ENCODE peak calls at places on chromosome 5, in seven cellular contexts. P is body of pancreas; Z is neural crest cell; S is ELF-1; D is non-pigmented ciliary epithelial cell; L is left colon; O is activated naive CD8-positive, alpha-beta T cell treated with anti-CD3 and anti-CD28 coated beads for 36 hours. F is an unnamed sample.

GRCh38 chr5:82560546-82560945 is 282.4 kb upstream of the RPS23 start:
- DNase-seq in O (no peak), L (no peak), Z (no peak), S (no peak), D (no peak), P (no peak), F (no peak)

GRCh38 chr5:73122875-73123810 is 2.8 kb downstream of the TMEM171 start:
- DNase-seq in O (no peak), Z (no peak), D (no peak), P (no peak), S (peak), L (no peak), F (peak)

GRCh38 chr5:152650413-152650812 is 245.3 kb upstream of the NMUR2 start:
- DNase-seq in O (no peak), D (no peak), P (no peak), Z (no peak), L (no peak), S (no peak), F (no peak)

GRCh38 chr5:174295736-174296481 is 250.4 kb downstream of the NSG2 start:
- DNase-seq in S (no peak), Z (no peak), O (no peak), L (no peak), D (no peak), P (no peak), F (no peak)

GRCh38 chr5:168096525-168096924 is 194.9 kb upstream of the WWC1 start:
- DNase-seq in S (no peak), D (no peak), Z (no peak), P (no peak), O (no peak), L (no peak), F (no peak)

GRCh38 chr5:87746891-87747366 is 334.2 kb upstream of the CCNH start:
- DNase-seq in Z (no peak), D (no peak), P (no peak), S (no peak), L (no peak), O (no peak), F (peak)

GRCh38 chr5:153480401-153480800 is 10.1 kb upstream of the GRIA1 start:
- DNase-seq in O (no peak), D (no peak), L (no peak), Z (no peak), S (no peak), P (no peak), F (peak)

GRCh38 chr5:151925396-151925750 is 722 bp upstream of the GLRA1 start:
- DNase-seq in L (no peak), O (no peak), D (no peak), P (no peak), S (no peak), Z (no peak), F (no peak)

GRCh38 chr5:139676951-139677367 is 28.8 kb downstream of the CXXC5 start:
- DNase-seq in Z (peak), O (no peak), L (no peak), P (peak), D (no peak), S (peak), F (no peak)

GRCh38 chr5:98517967-98518366 is 255.5 kb upstream of the RGMB start:
- DNase-seq in Z (no peak), S (no peak), O (no peak), P (no peak), L (no peak), D (no peak), F (no peak)

GRCh38 chr5:35853652-35854051 is 3.0 kb upstream of the IL7R start:
- DNase-seq in S (no peak), L (peak), Z (no peak), O (peak), D (no peak), P (no peak), F (no peak)

GRCh38 chr5:37776826-37777225 is 63.0 kb downstream of the GDNF start:
- DNase-seq in P (no peak), O (no peak), Z (no peak), L (no peak), S (no peak), D (no peak), F (peak)

GRCh38 chr5:8457187-8458037 is 588.5 kb downstream of the MTRR start:
- DNase-seq in O (peak), Z (no peak), P (peak), D (peak), S (no peak), L (peak), F (peak)

GRCh38 chr5:36899860-36900259 is 23.3 kb downstream of the NIPBL start:
- DNase-seq in Z (no peak), O (no peak), P (no peak), L (no peak), D (no peak), S (no peak), F (no peak)

GRCh38 chr5:151156732-151157402 is 712 bp downstream of the ANXA6 start:
- DNase-seq in S (peak), P (peak), L (peak), O (peak), D (no peak), Z (peak), F (no peak)

GRCh38 chr5:3019045-3019444 is 267.6 kb upstream of the IRX2 start:
- DNase-seq in S (no peak), P (no peak), Z (no peak), O (no peak), L (no peak), D (no peak), F (no peak)

GRCh38 chr5:97728920-97729319 is 545.9 kb upstream of the RIOK2 start:
- DNase-seq in D (no peak), S (no peak), Z (no peak), P (no peak), L (no peak), O (no peak), F (no peak)

GRCh38 chr5:55324815-55325418 is 17.1 kb downstream of the MTREX start:
- DNase-seq in L (no peak), Z (no peak), S (no peak), P (no peak), O (no peak), D (no peak), F (no peak)

GRCh38 chr5:77101298-77101697 is 14.2 kb upstream of the ZBED3 start:
- DNase-seq in Z (no peak), L (no peak), S (no peak), P (no peak), O (no peak), D (no peak), F (no peak)

GRCh38 chr5:116032094-116032517 is at the start of gene ARL14EPL:
- DNase-seq in P (peak), D (peak), O (peak), L (no peak), Z (no peak), S (no peak), F (peak)

GRCh38 chr5:117487556-117487955 is 912.9 kb upstream of the SEMA6A start:
- DNase-seq in O (no peak), S (no peak), P (no peak), D (no peak), L (no peak), Z (no peak), F (no peak)

GRCh38 chr5:170551622-170552021 is 47.8 kb downstream of the KCNIP1 start:
- DNase-seq in D (no peak), Z (no peak), S (no peak), L (no peak), P (no peak), O (no peak), F (no peak)

GRCh38 chr5:137470111-137470920 is 28.8 kb downstream of the SPOCK1 start:
- DNase-seq in D (peak), S (no peak), L (no peak), Z (no peak), P (peak), O (no peak), F (peak)

GRCh38 chr5:105836263-105836662 is 1834.5 kb downstream of the EFNA5 start:
- DNase-seq in D (no peak), Z (no peak), L (no peak), S (no peak), O (no peak), P (no peak), F (peak)

GRCh38 chr5:88827997-88828396 is 55.0 kb downstream of the MEF2C start:
- DNase-seq in O (no peak), Z (no peak), S (no peak), L (no peak), D (no peak), P (no peak), F (no peak)

GRCh38 chr5:160479926-160480325 is 58.3 kb downstream of the PTTG1 start:
- DNase-seq in Z (no peak), L (no peak), P (no peak), D (no peak), O (no peak), S (no peak), F (peak)

GRCh38 chr5:157952374-157952685 is 93.4 kb upstream of the CLINT1 start:
- DNase-seq in D (no peak), P (no peak), L (no peak), S (no peak), O (no peak), Z (no peak), F (no peak)

GRCh38 chr5:61534481-61535267 is 202.6 kb downstream of the ZSWIM6 start:
- DNase-seq in O (peak), Z (no peak), D (no peak), P (no peak), S (no peak), L (no peak), F (no peak)

GRCh38 chr5:95808686-95809413 is 13.7 kb downstream of the GLRX start:
- DNase-seq in D (no peak), Z (no peak), O (peak), L (peak), S (no peak), P (peak), F (no peak)

GRCh38 chr5:157816682-157817268 is 42.2 kb downstream of the CLINT1 start:
- DNase-seq in D (no peak), S (no peak), L (no peak), P (no peak), Z (no peak), O (no peak), F (no peak)

GRCh38 chr5:52334367-52334766 is 453.3 kb upstream of the ITGA1 start:
- DNase-seq in D (no peak), P (no peak), O (no peak), Z (no peak), L (no peak), S (peak), F (no peak)

GRCh38 chr5:59598547-59598874 is 295.0 kb downstream of the PDE4D start:
- DNase-seq in L (no peak), D (no peak), P (no peak), S (no peak), Z (no peak), O (no peak), F (no peak)

GRCh38 chr5:127673401-127673800 is 24.5 kb downstream of the CTXN3 start:
- DNase-seq in S (no peak), O (no peak), L (no peak), D (no peak), Z (no peak), P (no peak), F (no peak)

GRCh38 chr5:107455111-107455544 is 215.6 kb downstream of the EFNA5 start:
- DNase-seq in D (no peak), L (no peak), O (no peak), S (peak), P (no peak), Z (no peak), F (no peak)

GRCh38 chr5:127296321-127296720 is 5.7 kb downstream of the MEGF10 start:
- DNase-seq in D (peak), O (no peak), S (no peak), P (no peak), Z (no peak), L (no peak), F (peak)

GRCh38 chr5:154483654-154484392 is 5.8 kb upstream of the HAND1 start:
- DNase-seq in Z (no peak), L (no peak), O (no peak), S (peak), D (no peak), P (no peak), F (no peak)

GRCh38 chr5:103092676-103093075 is 27.3 kb downstream of the GIN1 start:
- DNase-seq in Z (no peak), O (no peak), P (no peak), D (no peak), S (no peak), L (no peak), F (no peak)